ENCODE peak calls at places on chromosomes 6 and 20, in six cellular contexts. M is Panc1, D is GM12865, B is A549, T is breast epithelium, E is fibroblast of pulmonary artery. X is an unnamed sample.

GRCh38 chr20:47610247-47610944 is 108.7 kb downstream of the NCOA3 start:
- DNase-seq in M (peak; percentile 79), D (peak; percentile 56), B (peak; percentile 67), T (no peak), E (peak; percentile 89), X (peak; percentile 82)

GRCh38 chr20:17541996-17542395 is 10.8 kb upstream of the BFSP1 start:
- DNase-seq in M (no peak), D (no peak), B (no peak), T (no peak), E (peak; percentile 41), X (peak; percentile 80)

GRCh38 chr6:149754573-149754972 is 5.0 kb downstream of the PCMT1 start:
- DNase-seq in M (no peak), D (no peak), B (no peak), T (no peak), E (no peak), X (no peak)

GRCh38 chr20:3239026-3239866 is at the start of gene SLC4A11:
- DNase-seq in M (no peak), D (peak; percentile 63), B (peak; percentile 83), T (no peak), E (peak; percentile 62), X (peak; percentile 79)

GRCh38 chr6:37643851-37644672 is 53.6 kb downstream of the MDGA1 start:
- DNase-seq in M (no peak), D (no peak), B (no peak), T (no peak), E (peak; percentile 49), X (peak; percentile 23)

GRCh38 chr20:50518270-50518721 is 8.1 kb downstream of the PTPN1 start:
- DNase-seq in M (no peak), D (peak; percentile 53), B (no peak), T (no peak), E (peak; percentile 47), X (peak; percentile 74)

GRCh38 chr6:116682334-116682712 is 1.3 kb downstream of the KPNA5 start:
- DNase-seq in M (no peak), D (peak; percentile 70), B (no peak), T (no peak), E (peak; percentile 49), X (peak; percentile 71)

GRCh38 chr6:38131527-38131965 is 312.0 kb downstream of the ZFAND3 start:
- DNase-seq in M (no peak), D (peak; percentile 39), B (no peak), T (no peak), E (peak; percentile 94), X (peak; percentile 92)

GRCh38 chr6:169617562-169617961 is 84.3 kb downstream of the WDR27 start:
- DNase-seq in M (no peak), D (no peak), B (no peak), T (no peak), E (no peak), X (no peak)

GRCh38 chr6:2028457-2029038 is 216.9 kb downstream of the GMDS start:
- DNase-seq in M (no peak), D (peak; percentile 37), B (no peak), T (no peak), E (no peak), X (no peak)

GRCh38 chr6:81999270-81999669 is 246.8 kb upstream of the TENT5A start:
- DNase-seq in M (no peak), D (no peak), B (no peak), T (no peak), E (no peak), X (no peak)

GRCh38 chr6:133132583-133132982 is 108.6 kb upstream of the EYA4 start:
- DNase-seq in M (no peak), D (no peak), B (no peak), T (no peak), E (no peak), X (no peak)

GRCh38 chr20:43904778-43905177 is 9.9 kb upstream of the TOX2 start:
- DNase-seq in M (no peak), D (no peak), B (no peak), T (no peak), E (no peak), X (no peak)

GRCh38 chr6:144413418-144413817 is 128.3 kb downstream of the UTRN start:
- DNase-seq in M (peak; percentile 84), D (no peak), B (no peak), T (no peak), E (peak; percentile 34), X (peak; percentile 50)

GRCh38 chr6:150741633-150742200 is 123.8 kb upstream of the MTHFD1L start:
- DNase-seq in M (no peak), D (peak; percentile 51), B (no peak), T (no peak), E (peak; percentile 18), X (peak; percentile 8)

GRCh38 chr20:23459431-23460112 is 6.9 kb upstream of the CST11 start:
- DNase-seq in M (no peak), D (no peak), B (no peak), T (no peak), E (no peak), X (no peak)

GRCh38 chr6:161076211-161076677 is 84.7 kb downstream of the MAP3K4 start:
- DNase-seq in M (no peak), D (no peak), B (no peak), T (no peak), E (peak; percentile 36), X (no peak)

GRCh38 chr6:15658345-15658744 is 4.5 kb downstream of the DTNBP1 start:
- DNase-seq in M (no peak), D (peak; percentile 69), B (no peak), T (no peak), E (no peak), X (no peak)

GRCh38 chr20:7161690-7162089 is 394.2 kb downstream of the BMP2 start:
- DNase-seq in M (no peak), D (no peak), B (no peak), T (no peak), E (peak; percentile 45), X (peak; percentile 28)

GRCh38 chr6:38284772-38285406 is 354.8 kb downstream of the BTBD9 start:
- DNase-seq in M (no peak), D (no peak), B (no peak), T (no peak), E (no peak), X (no peak)

GRCh38 chr20:62740286-62741141 is 31.9 kb downstream of the NTSR1 start:
- DNase-seq in M (peak; percentile 78), D (peak; percentile 95), B (peak; percentile 83), T (peak; percentile 38), E (peak; percentile 80), X (peak; percentile 55)

GRCh38 chr20:63565699-63566335 is 8.2 kb downstream of the HELZ2 start:
- DNase-seq in M (no peak), D (no peak), B (no peak), T (no peak), E (no peak), X (no peak)

GRCh38 chr20:57214427-57214826 is 52.0 kb downstream of the BMP7 start:
- DNase-seq in M (no peak), D (no peak), B (no peak), T (no peak), E (no peak), X (no peak)

GRCh38 chr20:62156592-62157386 is 13.2 kb downstream of the SS18L1 start:
- DNase-seq in M (no peak), D (peak; percentile 64), B (peak; percentile 78), T (no peak), E (peak; percentile 47), X (peak; percentile 50)

DNA sequence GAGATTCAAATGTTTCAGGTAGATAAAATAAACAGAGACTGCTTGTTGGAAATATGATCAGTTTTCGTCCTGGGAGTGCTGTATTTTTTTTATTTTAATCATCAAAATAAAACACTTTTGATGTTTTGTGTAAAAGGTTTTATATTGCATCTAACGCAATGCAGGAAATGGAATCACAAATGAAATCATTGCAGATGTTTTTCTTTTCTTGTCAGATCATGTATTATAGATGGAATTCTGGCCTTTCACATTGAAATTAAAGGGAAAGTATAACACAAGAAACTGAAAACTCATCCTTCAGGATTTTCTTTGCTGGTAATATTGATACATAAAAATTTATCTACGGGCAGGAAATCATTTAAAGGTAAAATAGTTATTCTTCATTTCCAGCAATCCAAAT is 482.1 kb upstream of the MANEA start:
- DNase-seq in M (no peak), D (no peak), B (no peak), T (no peak), E (no peak), X (no peak)
- TF ChIP-seq CTCF in M (no peak), D (no peak), B (no peak), T (no peak), E (no peak), X (no peak)

GRCh38 chr20:10169752-10170151 is 48.9 kb upstream of the SNAP25 start:
- DNase-seq in M (no peak), D (no peak), B (no peak), T (no peak), E (no peak), X (no peak)

GRCh38 chr20:10177326-10177725 is 41.3 kb upstream of the SNAP25 start:
- DNase-seq in M (no peak), D (no peak), B (no peak), T (no peak), E (no peak), X (peak; percentile 26)

GRCh38 chr20:10170261-10170660 is 48.4 kb upstream of the SNAP25 start:
- DNase-seq in M (no peak), D (no peak), B (no peak), T (no peak), E (no peak), X (no peak)

GRCh38 chr20:10171864-10172751 is 46.5 kb upstream of the SNAP25 start:
- DNase-seq in M (no peak), D (no peak), B (peak; percentile 89), T (no peak), E (peak; percentile 14), X (peak; percentile 23)

GRCh38 chr20:10172998-10173655 is 45.5 kb upstream of the SNAP25 start:
- DNase-seq in M (no peak), D (no peak), B (no peak), T (no peak), E (no peak), X (no peak)
- H3K4me3 ChIP-seq in M (peak overlapping the region; percentile 63), D (no peak overlapping the region), B (peak overlapping the region; percentile 50), T (no peak overlapping the region), E (no peak overlapping the region), X (no peak overlapping the region)

GRCh38 chr6:99246602-99247001 is 102.9 kb downstream of the FAXC start:
- DNase-seq in M (no peak), D (no peak), B (no peak), T (no peak), E (no peak), X (no peak)
- TF ChIP-seq CTCF in M (no peak), D (no peak), B (no peak), T (no peak), E (no peak), X (no peak)

DNA sequence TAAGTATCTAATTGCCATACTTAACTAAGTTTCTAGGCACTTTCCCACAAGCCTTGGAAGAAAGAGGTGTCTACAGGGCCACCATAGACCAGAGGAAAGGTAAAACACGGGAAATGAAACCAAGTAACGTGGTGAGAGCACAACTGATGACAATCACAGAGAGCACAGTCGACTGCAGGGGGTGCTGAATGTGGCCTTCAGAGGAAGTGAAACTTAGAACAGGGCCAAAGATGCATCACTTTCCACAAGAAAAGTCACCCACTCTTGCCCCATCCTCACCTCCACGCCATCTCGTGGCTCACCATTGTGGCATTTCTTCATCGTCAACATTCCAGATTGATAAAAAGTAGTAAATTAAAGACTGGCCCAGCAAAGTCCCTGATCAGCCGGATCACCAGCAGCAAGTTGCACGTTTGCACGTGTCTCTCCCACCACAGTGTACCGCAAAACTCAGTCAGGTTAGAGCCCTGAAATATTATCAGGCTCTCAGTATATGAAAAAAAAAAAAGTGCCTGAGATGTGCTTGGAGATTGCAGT is 31.4 kb downstream of the HIVEP2 start:
- DNase-seq in M (no peak), D (peak; percentile 94), B (no peak), T (no peak), E (no peak), X (no peak)
- H3K4me3 ChIP-seq in M (no peak overlapping the region), D (peak overlapping the region; percentile 32), B (no peak overlapping the region), T (no peak overlapping the region), E (no peak overlapping the region), X (no peak overlapping the region)